ENCODE peak calls at places on chromosomes 12 and 14, in five cellular contexts. M is psoas muscle; F is stimulated activated CD4-positive, alpha-beta T cell treated with anti-CD3 and anti-CD28 coated beads, Interleukin-2, amount 100 ng/mL, for 48 hours; H is stimulated activated naive CD8-positive, alpha-beta T cell treated with anti-CD3 and anti-CD28 coated beads, Interleukin-15, amount 100 ng/mL, for 72 hours; P is astrocyte of the cerebellum. E is an unnamed sample.

GRCh38 chr12:84551373-84551772 is 361.2 kb downstream of the SLC6A15 start:
- DNase-seq in F (no peak), P (no peak), M (no peak), H (no peak), E (no peak)

GRCh38 chr12:96220902-96221301 is 26.7 kb downstream of the ELK3 start:
- DNase-seq in P (no peak), H (no peak), M (no peak), F (no peak), E (no peak)

GRCh38 chr12:119153477-119154434 is 25.0 kb upstream of the HSPB8 start:
- DNase-seq in P (no peak), F (no peak), H (no peak), M (peak; percentile 84), E (peak; percentile 44)

GRCh38 chr12:11861155-11861863 is 209.4 kb upstream of the BCL2L14 start:
- DNase-seq in H (no peak), P (no peak), M (no peak), F (no peak), E (no peak)

GRCh38 chr14:39228044-39228443 is 5.7 kb upstream of the MIA2 start:
- DNase-seq in F (no peak), P (no peak), H (no peak), M (no peak), E (no peak)

GRCh38 chr12:106590601-106591000 is 7.8 kb downstream of the RFX4 start:
- DNase-seq in M (no peak), F (no peak), P (no peak), H (no peak), E (no peak)

GRCh38 chr12:11446372-11446771 is 51.0 kb upstream of the PRB2 start:
- DNase-seq in P (no peak), H (no peak), M (no peak), F (no peak), E (no peak)

GRCh38 chr12:128808651-128809050 is 15.1 kb downstream of the SLC15A4 start:
- DNase-seq in H (no peak), F (no peak), M (no peak), P (no peak), E (no peak)

GRCh38 chr14:58656671-58657411 is 19.1 kb downstream of the DACT1 start:
- DNase-seq in H (no peak), F (no peak), M (no peak), P (no peak), E (no peak)

GRCh38 chr12:42904683-42905418 is 315.3 kb upstream of the PRICKLE1 start:
- DNase-seq in P (no peak), H (no peak), M (no peak), F (no peak), E (no peak)

GRCh38 chr12:72011374-72011773 is 72.7 kb downstream of the TPH2 start:
- DNase-seq in H (no peak), P (no peak), F (no peak), M (no peak), E (no peak)

GRCh38 chr14:69298131-69299071 is 38.4 kb downstream of the GALNT16 start:
- DNase-seq in F (no peak), P (no peak), H (no peak), M (no peak), E (peak; percentile 67)

GRCh38 chr14:95979339-95980042 is 59.7 kb upstream of the C14orf132 start:
- DNase-seq in F (no peak), M (no peak), P (no peak), H (no peak), E (no peak)

GRCh38 chr14:21044106-21044618 is 2.0 kb downstream of the RNASE7 start:
- DNase-seq in F (no peak), H (no peak), P (no peak), M (peak; percentile 73), E (no peak)

GRCh38 chr12:122917508-122918227 is 21.7 kb upstream of the VPS37B start:
- DNase-seq in H (no peak), F (no peak), M (no peak), P (no peak), E (no peak)

GRCh38 chr12:57868870-57869609 is 22.5 kb upstream of the CTDSP2 start:
- DNase-seq in M (peak; percentile 89), F (no peak), H (no peak), P (no peak), E (no peak)

GRCh38 chr12:95231190-95231589 is 13.6 kb downstream of the VEZT start:
- DNase-seq in H (no peak), F (no peak), M (no peak), P (no peak), E (no peak)

GRCh38 chr12:131827961-131828534 is at the start of gene MMP17:
- DNase-seq in H (no peak), P (no peak), F (no peak), M (peak; percentile 79), E (peak; percentile 71)

GRCh38 chr12:67911293-67911637 is 78.0 kb upstream of the IFNG-AS1 start:
- DNase-seq in H (no peak), P (no peak), F (no peak), M (peak; percentile 45), E (no peak)

GRCh38 chr14:70972107-70972976 is 65.1 kb downstream of the PCNX1 start:
- DNase-seq in P (peak; percentile 86), H (peak; percentile 75), M (peak; percentile 81), F (peak; percentile 89), E (peak; percentile 92)

GRCh38 chr12:111767362-111768158 is 827 bp downstream of the ALDH2 start:
- DNase-seq in F (no peak), M (peak; percentile 61), H (no peak), P (no peak), E (no peak)

GRCh38 chr12:112261559-112261958 is 120.7 kb downstream of the HECTD4 start:
- DNase-seq in H (no peak), P (no peak), M (no peak), F (no peak), E (no peak)

GRCh38 chr12:99549651-99550050 is 97.9 kb upstream of the GARIN6 start:
- DNase-seq in M (no peak), P (no peak), H (no peak), F (no peak), E (no peak)

GRCh38 chr12:130041983-130042812 is 120.1 kb upstream of the FZD10 start:
- DNase-seq in H (peak; percentile 47), P (no peak), M (peak; percentile 68), F (peak; percentile 74), E (peak; percentile 33)

GRCh38 chr12:8890313-8891084 is 23.8 kb upstream of the PHC1 start:
- DNase-seq in F (peak; percentile 73), M (no peak), H (peak; percentile 58), P (peak; percentile 22), E (peak; percentile 43)

GRCh38 chr12:110120878-110121277 is 3.3 kb upstream of the IFT81 start:
- DNase-seq in P (no peak), H (no peak), F (no peak), M (no peak), E (no peak)

GRCh38 chr12:1777798-1778197 is 42.6 kb upstream of the LRTM2 start:
- DNase-seq in F (no peak), H (no peak), P (no peak), M (no peak), E (no peak)

GRCh38 chr14:54102051-54102456 is 145.4 kb upstream of the BMP4 start:
- DNase-seq in P (no peak), F (no peak), M (no peak), H (no peak), E (no peak)

GRCh38 chr12:115946867-115947695 is 330.4 kb downstream of the MED13L start:
- DNase-seq in H (no peak), P (no peak), F (no peak), M (no peak), E (no peak)

GRCh38 chr12:29131539-29131938 is 17.5 kb upstream of the FAR2 start:
- DNase-seq in F (no peak), P (no peak), M (no peak), H (no peak), E (no peak)

GRCh38 chr14:73720636-73721035 is 6.5 kb upstream of the PNMA1 start:
- DNase-seq in P (no peak), F (no peak), H (no peak), M (no peak), E (no peak)

GRCh38 chr12:59929091-59929490 is 333.3 kb downstream of the SLC16A7 start:
- DNase-seq in P (no peak), H (no peak), F (no peak), M (no peak), E (no peak)

GRCh38 chr14:80188571-80188970 is 22.7 kb downstream of the DIO2 start:
- DNase-seq in M (no peak), P (no peak), F (no peak), H (no peak), E (no peak)

GRCh38 chr12:113240395-113240794 is 19.1 kb downstream of the TPCN1 start:
- DNase-seq in M (no peak), P (no peak), F (no peak), H (no peak), E (no peak)

GRCh38 chr14:32761381-32761968 is 177.2 kb upstream of the NPAS3 start:
- DNase-seq in M (no peak), H (no peak), P (no peak), F (no peak), E (no peak)

GRCh38 chr14:79584679-79585078 is 626.6 kb downstream of the DIO2 start:
- DNase-seq in F (no peak), P (peak; percentile 87), M (no peak), H (no peak), E (no peak)

GRCh38 chr14:92441751-92442477 is 71.7 kb upstream of the RIN3 start:
- DNase-seq in P (no peak), H (no peak), F (no peak), M (no peak), E (no peak)

GRCh38 chr12:124110372-124110883 is 137.4 kb downstream of the ZNF664 start:
- DNase-seq in F (no peak), P (no peak), H (no peak), M (no peak), E (no peak)

GRCh38 chr12:8154526-8154925 is 2.3 kb upstream of the ZNF705A start:
- DNase-seq in P (no peak), F (no peak), M (no peak), H (no peak), E (no peak)

GRCh38 chr12:45654002-45654401 is 75.5 kb upstream of the ARID2 start:
- DNase-seq in F (no peak), P (no peak), M (no peak), H (no peak), E (no peak)